ENCODE peak calls at places on chromosome 19, in four cellular contexts. B is HCT116, R is aorta, W is thyroid gland. F is an unnamed sample.

GRCh38 chr19:30670562-30671513 is 298.7 kb downstream of the ZNF536 start:
- DNase-seq in B (no peak), R (no peak), W (no peak), F (no peak)

GRCh38 chr19:30373593-30373992 is 1.4 kb downstream of the ZNF536 start:
- DNase-seq in B (no peak), R (no peak), W (no peak), F (no peak)

GRCh38 chr19:4512070-4512469 is 6.2 kb downstream of the PLIN4 start:
- DNase-seq in B (no peak), R (no peak), W (no peak), F (no peak)

GRCh38 chr19:35756373-35757230 is at the start of gene HSPB6:
- DNase-seq in B (no peak), R (peak; percentile 83), W (peak; percentile 12), F (no peak)

GRCh38 chr19:35341006-35341405 is 6.7 kb upstream of the FFAR1 start:
- DNase-seq in B (no peak), R (peak; percentile 23), W (no peak), F (no peak)

GRCh38 chr19:50330365-50331078 is 1.3 kb upstream of the KCNC3 start:
- DNase-seq in B (peak; percentile 53), R (peak; percentile 90), W (peak; percentile 93), F (peak; percentile 87)

GRCh38 chr19:7806876-7807275 is 23.1 kb upstream of the EVI5L start:
- DNase-seq in B (no peak), R (no peak), W (no peak), F (no peak)

GRCh38 chr19:4811328-4812131 is 20.0 kb downstream of the TICAM1 start:
- DNase-seq in B (peak; percentile 58), R (peak; percentile 88), W (peak; percentile 79), F (peak; percentile 27)

GRCh38 chr19:17775245-17775927 is 19.6 kb upstream of the B3GNT3 start:
- DNase-seq in B (no peak), R (no peak), W (no peak), F (no peak)

GRCh38 chr19:11261902-11262839 is at the start of gene DOCK6:
- DNase-seq in B (no peak), R (no peak), W (peak; percentile 55), F (no peak)

GRCh38 chr19:5820785-5821184 is 15.9 kb downstream of the NRTN start:
- DNase-seq in B (no peak), R (no peak), W (no peak), F (no peak)

GRCh38 chr19:4909897-4910593 is 744 bp downstream of the UHRF1 start:
- DNase-seq in B (peak; percentile 68), R (peak; percentile 95), W (peak; percentile 90), F (peak; percentile 89)

GRCh38 chr19:47309608-47310007 is at the start of gene C5AR1:
- DNase-seq in B (no peak), R (peak; percentile 81), W (no peak), F (no peak)

GRCh38 chr19:40633207-40633606 is 32.0 kb downstream of the LTBP4 start:
- DNase-seq in B (no peak), R (no peak), W (no peak), F (no peak)

GRCh38 chr19:39873385-39873784 is 27.2 kb upstream of the FBL start:
- DNase-seq in B (no peak), R (no peak), W (no peak), F (no peak)

GRCh38 chr19:7480222-7480974 is 8.4 kb downstream of the PEX11G start:
- DNase-seq in B (no peak), R (no peak), W (no peak), F (no peak)

GRCh38 chr19:51572415-51572814 is 1.3 kb downstream of the ZNF175 start:
- DNase-seq in B (no peak), R (no peak), W (no peak), F (no peak)

GRCh38 chr19:38193445-38193844 is 30.6 kb downstream of the DPF1 start:
- DNase-seq in B (no peak), R (no peak), W (no peak), F (no peak)

GRCh38 chr19:32976223-32976805 is 4.3 kb downstream of the FAAP24 start:
- DNase-seq in B (peak; percentile 47), R (peak; percentile 79), W (peak; percentile 88), F (peak; percentile 53)

GRCh38 chr19:7928741-7929701 is 3.1 kb upstream of the CTXN1 start:
- DNase-seq in B (no peak), R (peak; percentile 82), W (peak; percentile 32), F (no peak)

GRCh38 chr19:14114854-14115253 is 2.7 kb downstream of the PRKACA start:
- DNase-seq in B (no peak), R (peak; percentile 78), W (peak; percentile 30), F (no peak)

GRCh38 chr19:31127132-31127967 is 221.9 kb downstream of the TSHZ3 start:
- DNase-seq in B (no peak), R (peak; percentile 66), W (no peak), F (no peak)

GRCh38 chr19:50695251-50696064 is 24.1 kb downstream of the SHANK1 start:
- DNase-seq in B (no peak), R (no peak), W (peak; percentile 9), F (no peak)

GRCh38 chr19:14183741-14184395 is 22.1 kb downstream of the ADGRL1 start:
- DNase-seq in B (no peak), R (no peak), W (no peak), F (no peak)

GRCh38 chr19:7872306-7873204 is 1.6 kb downstream of the PRR36 start:
- DNase-seq in B (no peak), R (no peak), W (no peak), F (no peak)

GRCh38 chr19:5122121-5122400 is 153.1 kb downstream of the KDM4B start:
- DNase-seq in B (no peak), R (no peak), W (no peak), F (no peak)

GRCh38 chr19:43747557-43748204 is 7.1 kb downstream of the SMG9 start:
- DNase-seq in B (no peak), R (no peak), W (no peak), F (no peak)

GRCh38 chr19:11339254-11340098 is at the start of gene RAB3D:
- DNase-seq in B (peak; percentile 63), R (peak; percentile 96), W (peak; percentile 95), F (peak; percentile 77)

GRCh38 chr19:47152632-47153031 is 22.0 kb downstream of the SAE1 start:
- DNase-seq in B (no peak), R (no peak), W (no peak), F (no peak)

GRCh38 chr19:38062959-38063786 is 156.2 kb downstream of the SIPA1L3 start:
- DNase-seq in B (no peak), R (no peak), W (peak; percentile 65), F (no peak)

GRCh38 chr19:10769533-10770491 is 51.9 kb downstream of the DNM2 start:
- DNase-seq in B (no peak), R (no peak), W (no peak), F (peak; percentile 47)

GRCh38 chr19:14782978-14783545 is 4.7 kb upstream of the ADGRE2 start:
- DNase-seq in B (no peak), R (no peak), W (no peak), F (no peak)

GRCh38 chr19:38422405-38422804 is 3.6 kb downstream of the RASGRP4 start:
- DNase-seq in B (no peak), R (no peak), W (no peak), F (no peak)

GRCh38 chr19:6489278-6490061 is 7.9 kb upstream of the DENND1C start:
- DNase-seq in B (no peak), R (no peak), W (no peak), F (peak; percentile 29)

GRCh38 chr19:53422551-53422950 is 9.2 kb upstream of the ZNF761 start:
- DNase-seq in B (no peak), R (no peak), W (no peak), F (no peak)

DNA sequence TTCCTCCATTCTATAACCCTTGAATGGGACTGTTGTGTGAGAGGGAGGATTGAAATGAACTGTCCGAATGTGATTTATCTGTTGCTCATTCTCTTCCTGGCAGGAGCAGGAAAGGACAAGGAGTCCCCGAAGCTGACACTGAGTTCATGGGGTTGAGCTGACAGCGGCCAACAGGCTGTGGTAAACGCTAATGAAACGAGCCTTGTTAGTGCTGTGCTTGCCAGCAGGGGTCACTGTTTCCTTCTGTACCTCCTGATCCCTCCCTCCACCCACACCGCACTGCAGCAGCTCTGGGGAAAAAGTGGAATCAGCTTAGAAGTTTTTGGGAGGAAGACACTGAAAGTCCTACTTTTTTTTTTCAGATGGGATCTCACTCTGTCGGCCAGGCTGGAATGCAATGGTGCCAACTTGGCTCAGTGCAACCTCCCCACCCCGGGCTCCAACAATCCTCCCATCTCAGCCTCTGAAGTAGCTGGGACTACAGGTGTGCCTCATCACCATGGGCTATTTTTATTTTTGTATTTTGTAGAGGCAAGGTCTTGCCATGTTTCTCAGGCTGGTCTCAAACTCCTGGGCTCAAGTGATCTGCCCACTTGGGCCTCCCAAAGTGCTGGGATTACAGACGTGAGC is 6.7 kb upstream of the ZNF761 start:
- DNase-seq in B (no peak), R (peak; percentile 83), W (peak; percentile 77), F (peak; percentile 48)
- H3K27ac ChIP-seq in B (no peak overlapping the region), R (no peak overlapping the region), W (no peak overlapping the region), F (no peak overlapping the region)

GRCh38 chr19:13093407-13094284 is 9.0 kb downstream of the LYL1 start:
- DNase-seq in B (peak; percentile 70), R (peak; percentile 90), W (peak; percentile 79), F (peak; percentile 43)
- H3K27ac ChIP-seq in B (no peak overlapping the region), R (peak overlapping the region; percentile 59), W (no peak overlapping the region), F (peak overlapping the region; percentile 91)

DNA sequence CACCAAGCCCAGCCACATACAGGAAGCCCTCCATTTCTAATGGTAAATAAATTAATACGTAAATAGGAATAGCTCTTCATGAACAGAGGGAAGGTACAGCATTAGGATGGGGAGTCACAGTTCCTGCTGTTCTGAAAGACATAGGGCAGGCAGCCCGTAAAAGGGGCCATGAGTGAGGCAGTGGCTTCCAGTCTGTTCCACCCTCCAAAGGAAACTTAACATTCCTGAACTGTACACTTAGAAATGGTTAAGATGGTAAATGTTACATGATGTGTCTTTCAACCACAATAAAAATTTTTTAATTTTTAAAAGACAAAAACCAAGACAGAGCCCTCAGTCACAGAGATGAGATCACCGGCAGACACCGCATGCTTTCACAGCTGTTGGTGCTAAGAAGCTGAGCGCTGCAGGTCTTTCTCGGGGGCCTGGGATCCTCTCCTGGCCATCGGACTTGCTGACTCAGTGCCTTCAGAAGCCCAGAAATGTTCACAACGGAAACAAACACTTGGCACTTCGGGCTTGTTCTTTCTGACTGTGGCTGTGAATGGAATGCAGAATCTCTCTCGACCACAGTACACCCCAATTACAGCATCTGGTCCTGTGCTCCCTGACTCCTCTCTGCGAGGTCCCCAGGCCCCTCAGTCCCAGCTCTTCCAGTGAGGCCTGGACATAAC is 36.4 kb downstream of the EPS15L1 start:
- DNase-seq in B (no peak), R (peak; percentile 76), W (peak; percentile 39), F (peak; percentile 12)
- H3K27ac ChIP-seq in B (no peak overlapping the region), R (peak overlapping the region; percentile 76), W (peak overlapping the region; percentile 48), F (peak overlapping the region; percentile 75)

GRCh38 chr19:19634516-19635312 is 6.7 kb upstream of the LPAR2 start:
- DNase-seq in B (no peak), R (no peak), W (no peak), F (no peak)
- H3K27ac ChIP-seq in B (no peak overlapping the region), R (no peak overlapping the region), W (no peak overlapping the region), F (no peak overlapping the region)

DNA sequence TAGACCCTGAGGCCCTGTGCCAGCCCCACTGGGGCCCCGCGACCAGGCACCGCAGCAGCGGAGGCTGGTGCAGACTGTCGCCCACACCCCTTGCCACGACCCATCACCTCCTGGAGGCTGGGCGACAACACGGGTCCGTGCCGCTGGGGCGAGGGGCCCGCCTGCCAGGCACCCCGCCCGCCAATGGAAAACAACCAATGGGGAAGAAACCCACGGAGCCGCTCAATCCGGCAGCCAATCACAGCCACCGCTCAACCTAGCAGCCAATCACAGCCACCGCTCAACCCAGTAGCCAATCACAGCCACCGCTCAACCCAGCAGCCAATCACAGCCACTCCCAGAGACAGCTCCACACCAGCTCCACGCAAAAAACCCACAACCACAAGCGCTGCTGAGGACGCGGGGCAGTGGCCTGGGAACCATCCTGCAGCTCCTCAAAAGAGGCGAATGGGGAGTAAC is 29.7 kb downstream of the GPX4 start:
- DNase-seq in B (peak; percentile 34), R (no peak), W (peak; percentile 24), F (no peak)
- H3K27ac ChIP-seq in B (no peak overlapping the region), R (peak overlapping the region; percentile 38), W (no peak overlapping the region), F (no peak overlapping the region)

F was measured in caudate nucleus.